ENCODE peak calls at places on chromosomes 1 and 21, in eight cellular contexts. Y, Q, M, C, F, H, X and O are unnamed samples.

GRCh38 chr1:26767714-26768113 is 20.0 kb upstream of the PIGV start:
- DNase-seq in F (peak; percentile 13), H (no peak), Q (no peak), Y (no peak), X (no peak), M (no peak), C (no peak), O (no peak)

GRCh38 chr1:2312196-2312588 is 79.2 kb downstream of the MORN1 start:
- DNase-seq in C (no peak), Y (no peak), H (no peak), X (no peak), Q (no peak), F (no peak), M (no peak), O (no peak)

GRCh38 chr1:38138498-38139233 is 92.1 kb upstream of the POU3F1 start:
- DNase-seq in Y (peak; percentile 96), Q (peak; percentile 84), X (peak; percentile 73), C (peak; percentile 67), F (peak; percentile 97), H (peak; percentile 51), M (peak; percentile 80), O (peak; percentile 95)

GRCh38 chr1:42379794-42380616 is 587 bp upstream of the RIMKLA start:
- DNase-seq in F (peak; percentile 24), Q (no peak), X (peak; percentile 16), H (no peak), C (no peak), Y (peak; percentile 23), M (no peak), O (no peak)

GRCh38 chr1:68167211-68167610 is 65.1 kb downstream of the WLS start:
- DNase-seq in M (no peak), Q (no peak), Y (no peak), C (no peak), X (no peak), H (no peak), F (no peak), O (no peak)

GRCh38 chr1:183226963-183227362 is 40.9 kb downstream of the LAMC2 start:
- DNase-seq in Y (no peak), C (no peak), F (no peak), H (no peak), M (no peak), Q (peak; percentile 40), X (no peak), O (no peak)

GRCh38 chr1:5938068-5938740 is 54.0 kb downstream of the NPHP4 start:
- DNase-seq in M (no peak), F (peak; percentile 81), Q (no peak), C (no peak), Y (no peak), H (no peak), X (no peak), O (no peak)

GRCh38 chr1:39425151-39425550 is 66.3 kb upstream of the BMP8A start:
- DNase-seq in M (no peak), Q (no peak), Y (no peak), X (no peak), F (no peak), C (no peak), H (no peak), O (no peak)

GRCh38 chr1:89873757-89874156 is 52.9 kb downstream of the LRRC8D start:
- DNase-seq in H (no peak), C (no peak), F (peak; percentile 68), X (peak; percentile 38), Q (no peak), Y (no peak), M (no peak), O (no peak)

GRCh38 chr1:183185941-183186490 is at the start of gene LAMC2:
- DNase-seq in H (peak; percentile 78), X (peak; percentile 73), M (no peak), Q (no peak), C (no peak), F (peak; percentile 52), Y (peak; percentile 98), O (no peak)

GRCh38 chr1:154877370-154877974 is 7.4 kb upstream of the KCNN3 start:
- DNase-seq in C (no peak), Y (peak; percentile 78), Q (no peak), M (no peak), F (peak; percentile 28), H (peak; percentile 57), X (peak; percentile 63), O (no peak)

GRCh38 chr1:110426854-110427253 is 19.4 kb upstream of the LAMTOR5 start:
- DNase-seq in H (no peak), M (no peak), Q (no peak), Y (no peak), F (no peak), C (no peak), X (no peak), O (peak; percentile 50)

GRCh38 chr1:87358219-87358618 is 29.5 kb downstream of the LMO4 start:
- DNase-seq in M (no peak), Y (no peak), C (no peak), H (no peak), Q (no peak), X (no peak), F (no peak), O (no peak)

GRCh38 chr1:82565546-82565945 is 764.8 kb downstream of the ADGRL2 start:
- DNase-seq in Y (peak; percentile 93), M (no peak), X (no peak), C (peak; percentile 21), H (no peak), Q (no peak), F (peak; percentile 1), O (no peak)

GRCh38 chr1:1979482-1980165 is 24.0 kb downstream of the CFAP74 start:
- DNase-seq in C (no peak), Q (no peak), M (no peak), H (no peak), Y (no peak), F (no peak), X (no peak), O (no peak)

GRCh38 chr21:18902641-18903040 is 499.1 kb upstream of the TMPRSS15 start:
- DNase-seq in H (no peak), M (no peak), C (no peak), F (no peak), Q (no peak), X (no peak), Y (no peak), O (no peak)
- TF ChIP-seq CTCF in H (no peak), M (no peak), C (no peak), F (no peak), Q (no peak), X (no peak), Y (no peak), O (no peak)

GRCh38 chr1:25523512-25523911 is 19.9 kb upstream of the LDLRAP1 start:
- DNase-seq in X (no peak), Y (no peak), Q (no peak), H (no peak), M (no peak), C (no peak), F (peak; percentile 46), O (no peak)
- TF ChIP-seq CTCF in X (no peak), Y (no peak), Q (no peak), H (peak; percentile 4), M (peak; percentile 16), C (no peak), F (peak; percentile 68), O (no peak)

GRCh38 chr1:18578271-18578670 is 52.4 kb upstream of the PAX7 start:
- DNase-seq in Q (no peak), C (no peak), H (no peak), X (no peak), Y (no peak), F (no peak), M (no peak), O (no peak)
- TF ChIP-seq CTCF in Q (no peak), C (no peak), H (no peak), X (no peak), Y (no peak), F (no peak), M (no peak), O (no peak)

DNA sequence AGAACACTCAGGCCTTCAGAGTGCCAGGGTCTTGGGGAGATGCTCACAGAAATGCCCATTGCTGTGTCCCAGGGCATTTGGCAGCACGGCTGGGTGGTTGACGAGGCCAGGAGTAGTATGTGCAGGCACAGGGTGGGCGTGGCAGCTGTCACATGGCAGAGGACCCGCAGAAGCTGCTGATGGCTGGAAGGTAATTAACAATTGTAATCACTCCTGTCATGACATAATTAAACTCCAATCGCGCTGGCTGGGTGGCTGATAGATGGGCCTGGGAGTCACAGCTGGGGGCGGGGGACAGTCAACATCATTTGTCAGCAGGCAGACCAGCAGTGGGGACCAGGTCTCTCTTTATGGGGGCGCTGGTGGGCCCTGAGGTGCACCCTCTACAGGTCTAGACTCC is 40.6 kb upstream of the ACOT11 start:
- DNase-seq in Q (no peak), F (no peak), C (no peak), H (no peak), X (no peak), Y (no peak), M (no peak), O (no peak)
- TF ChIP-seq CTCF in Q (no peak), F (no peak), C (no peak), H (no peak), X (no peak), Y (no peak), M (no peak), O (no peak)

GRCh38 chr1:211520641-211521040 is 28.7 kb upstream of the RD3 start:
- DNase-seq in F (no peak), C (no peak), H (no peak), Y (no peak), M (no peak), X (peak; percentile 24), Q (no peak), O (no peak)
- TF ChIP-seq CTCF in F (no peak), C (no peak), H (peak; percentile 22), Y (no peak), M (no peak), X (peak; percentile 15), Q (no peak), O (peak; percentile 16)